ENCODE peak calls at places on chromosomes 6 and 20, in four cellular contexts. One of them, this sample, is unnamed. For H3K9me3, the result is how much of the 10 kb centered on the place peaks cover.

GRCh38 chr6:8065519-8065911 is 1.3 kb upstream of the BLOC1S5 start:
- DNase-seq in esophagus muscularis mucosa: no peak
- DNase-seq in esophagus squamous epithelium: no peak
- DNase-seq in Panc1: no peak
- DNase-seq in this sample: no peak

GRCh38 chr6:121319112-121319553 is 15.1 kb downstream of the TBC1D32 start:
- DNase-seq in esophagus muscularis mucosa: no peak
- DNase-seq in esophagus squamous epithelium: no peak
- DNase-seq in Panc1: no peak
- DNase-seq in this sample: no peak

GRCh38 chr6:33878541-33878940 is 74.7 kb upstream of the MLN start:
- DNase-seq in esophagus muscularis mucosa: no peak
- DNase-seq in esophagus squamous epithelium: no peak
- DNase-seq in Panc1: no peak
- DNase-seq in this sample: no peak

GRCh38 chr6:35370124-35370741 is 27.9 kb downstream of the PPARD start:
- DNase-seq in esophagus muscularis mucosa: peak
- DNase-seq in esophagus squamous epithelium: no peak
- DNase-seq in Panc1: no peak
- DNase-seq in this sample: peak

GRCh38 chr20:57624124-57624523 is 3.9 kb upstream of the ZBP1 start:
- DNase-seq in esophagus muscularis mucosa: no peak
- DNase-seq in esophagus squamous epithelium: no peak
- DNase-seq in Panc1: no peak
- DNase-seq in this sample: no peak

GRCh38 chr20:31522756-31523155 is 8.5 kb downstream of the HM13 start:
- DNase-seq in esophagus muscularis mucosa: no peak
- DNase-seq in esophagus squamous epithelium: no peak
- DNase-seq in Panc1: no peak
- DNase-seq in this sample: no peak

GRCh38 chr20:32490942-32491763 is 94.0 kb downstream of the NOL4L start:
- DNase-seq in esophagus muscularis mucosa: no peak
- DNase-seq in esophagus squamous epithelium: no peak
- DNase-seq in Panc1: no peak
- DNase-seq in this sample: no peak

GRCh38 chr6:74068945-74069570 is 373.1 kb downstream of the CD109 start:
- DNase-seq in esophagus muscularis mucosa: no peak
- DNase-seq in esophagus squamous epithelium: no peak
- DNase-seq in Panc1: no peak
- DNase-seq in this sample: peak

GRCh38 chr6:73519943-73520687 is 717 bp downstream of the EEF1A1 start:
- DNase-seq in esophagus muscularis mucosa: no peak
- DNase-seq in esophagus squamous epithelium: no peak
- DNase-seq in Panc1: no peak
- DNase-seq in this sample: no peak

GRCh38 chr6:148608211-148608951 is 138.4 kb upstream of the UST start:
- DNase-seq in esophagus muscularis mucosa: no peak
- DNase-seq in esophagus squamous epithelium: no peak
- DNase-seq in Panc1: no peak
- DNase-seq in this sample: no peak

GRCh38 chr20:19897891-19898290 is 119.3 kb upstream of the NAA20 start:
- DNase-seq in esophagus muscularis mucosa: no peak
- DNase-seq in esophagus squamous epithelium: no peak
- DNase-seq in Panc1: no peak
- DNase-seq in this sample: no peak

GRCh38 chr20:19907326-19908056 is 109.7 kb upstream of the NAA20 start:
- DNase-seq in esophagus muscularis mucosa: no peak
- DNase-seq in esophagus squamous epithelium: no peak
- DNase-seq in Panc1: no peak
- DNase-seq in this sample: no peak

GRCh38 chr20:19901226-19901625 is 115.9 kb upstream of the NAA20 start:
- DNase-seq in esophagus muscularis mucosa: no peak
- DNase-seq in esophagus squamous epithelium: no peak
- DNase-seq in Panc1: no peak
- DNase-seq in this sample: no peak

GRCh38 chr20:19908586-19908985 is 108.6 kb upstream of the NAA20 start:
- DNase-seq in esophagus muscularis mucosa: no peak
- DNase-seq in esophagus squamous epithelium: no peak
- DNase-seq in Panc1: no peak
- DNase-seq in this sample: no peak

GRCh38 chr20:19903168-19903676 is 113.9 kb upstream of the NAA20 start:
- DNase-seq in esophagus muscularis mucosa: no peak
- DNase-seq in esophagus squamous epithelium: no peak
- DNase-seq in Panc1: no peak
- DNase-seq in this sample: no peak
- TF ChIP-seq CTCF in esophagus muscularis mucosa: no peak
- TF ChIP-seq CTCF in esophagus squamous epithelium: no peak
- TF ChIP-seq CTCF in Panc1: no peak
- TF ChIP-seq CTCF in this sample: peak

DNA sequence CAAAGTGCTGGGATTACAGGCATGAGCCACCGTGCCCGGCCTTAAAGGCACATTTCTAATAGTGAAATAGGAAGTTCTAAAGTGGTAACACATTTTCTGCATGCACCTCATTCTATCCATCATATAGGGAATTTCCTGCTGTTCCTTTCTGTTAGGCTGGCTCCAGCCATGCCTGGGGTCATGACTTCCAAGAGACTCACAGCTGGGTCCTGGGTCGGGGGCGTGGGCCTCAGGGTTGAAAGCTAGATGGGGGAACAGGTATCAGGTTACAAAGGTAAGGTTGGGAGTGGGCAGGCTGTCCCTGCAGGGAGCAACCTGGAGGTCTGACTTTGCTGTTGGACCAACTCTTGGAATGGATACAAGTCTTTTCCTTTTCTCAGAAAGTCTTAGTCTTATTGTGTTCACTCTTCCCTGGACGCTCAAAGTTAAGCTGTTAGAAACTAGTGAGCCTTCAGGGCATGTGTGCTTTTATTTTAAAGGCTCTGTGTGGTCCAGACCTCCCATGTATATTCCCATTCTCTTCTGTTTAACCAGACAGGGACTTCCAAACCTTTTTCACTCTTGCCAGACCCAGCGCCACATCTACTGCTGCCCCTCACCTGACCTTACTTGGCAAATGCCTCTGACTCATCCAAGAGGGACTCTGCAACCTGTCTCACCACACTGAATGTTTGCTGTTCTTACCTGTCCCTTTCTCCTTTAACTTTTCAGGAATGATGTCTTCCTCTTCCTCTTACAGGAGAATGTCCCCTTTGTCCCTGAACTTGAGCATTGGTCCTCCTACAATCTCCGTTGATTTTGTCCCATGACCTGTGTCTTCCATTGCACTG is 64.4 kb downstream of the TMEM170B start:
- DNase-seq in esophagus muscularis mucosa: peak
- DNase-seq in esophagus squamous epithelium: no peak
- DNase-seq in Panc1: no peak
- DNase-seq in this sample: no peak
- H3K27ac ChIP-seq in esophagus muscularis mucosa: no peak
- H3K27ac ChIP-seq in esophagus squamous epithelium: no peak
- H3K27ac ChIP-seq in Panc1: no peak
- H3K27ac ChIP-seq in this sample: peak

GRCh38 chr6:27238010-27238983 is 9.2 kb upstream of the PRSS16 start:
- DNase-seq in esophagus muscularis mucosa: no peak
- DNase-seq in esophagus squamous epithelium: no peak
- DNase-seq in Panc1: no peak
- DNase-seq in this sample: no peak

GRCh38 chr6:27237089-27237723 is 10.3 kb upstream of the PRSS16 start:
- DNase-seq in esophagus muscularis mucosa: no peak
- DNase-seq in esophagus squamous epithelium: no peak
- DNase-seq in Panc1: peak
- DNase-seq in this sample: no peak

GRCh38 chr6:27242589-27243265 is 4.8 kb upstream of the PRSS16 start:
- DNase-seq in esophagus muscularis mucosa: no peak
- DNase-seq in esophagus squamous epithelium: no peak
- DNase-seq in Panc1: no peak
- DNase-seq in this sample: no peak

GRCh38 chr6:27241443-27241842 is 6.1 kb upstream of the PRSS16 start:
- DNase-seq in esophagus muscularis mucosa: no peak
- DNase-seq in esophagus squamous epithelium: no peak
- DNase-seq in Panc1: no peak
- DNase-seq in this sample: no peak

GRCh38 chr6:27239258-27239657 is 8.2 kb upstream of the PRSS16 start:
- DNase-seq in esophagus muscularis mucosa: no peak
- DNase-seq in esophagus squamous epithelium: no peak
- DNase-seq in Panc1: no peak
- DNase-seq in this sample: no peak
- H3K9me3 ChIP-seq in esophagus muscularis mucosa: under half
- H3K9me3 ChIP-seq in esophagus squamous epithelium: under half
- H3K9me3 ChIP-seq in Panc1: under half
- H3K9me3 ChIP-seq in this sample: under half

DNA sequence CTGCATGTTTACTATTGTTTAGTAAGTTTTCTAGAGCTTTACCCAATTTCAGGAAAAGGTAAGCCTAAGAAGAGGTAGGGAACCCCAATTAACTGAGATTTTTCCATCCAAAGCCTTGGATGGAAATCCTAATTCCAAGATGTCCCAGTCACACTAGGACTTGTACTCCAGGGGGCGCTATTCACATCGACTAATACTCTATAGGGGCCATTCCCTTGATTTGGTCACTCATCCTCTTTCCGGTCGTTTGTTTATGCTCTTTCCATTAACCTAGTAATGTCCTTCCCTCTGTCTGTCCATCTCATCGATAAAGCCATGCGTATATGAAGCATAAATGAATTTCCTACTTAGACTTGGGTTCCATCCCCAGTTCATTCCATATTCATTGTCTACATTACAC is 80.8 kb upstream of the FUCA2 start:
- DNase-seq in esophagus muscularis mucosa: no peak
- DNase-seq in esophagus squamous epithelium: no peak
- DNase-seq in Panc1: no peak
- DNase-seq in this sample: no peak
- TF ChIP-seq CTCF in esophagus muscularis mucosa: no peak
- TF ChIP-seq CTCF in esophagus squamous epithelium: peak
- TF ChIP-seq CTCF in Panc1: peak
- TF ChIP-seq CTCF in this sample: peak

GRCh38 chr20:51995038-51995437 is 192.7 kb upstream of the SALL4 start:
- DNase-seq in esophagus muscularis mucosa: no peak
- DNase-seq in esophagus squamous epithelium: no peak
- DNase-seq in Panc1: no peak
- DNase-seq in this sample: no peak
- H3K27ac ChIP-seq in esophagus muscularis mucosa: no peak
- H3K27ac ChIP-seq in esophagus squamous epithelium: no peak
- H3K27ac ChIP-seq in Panc1: no peak
- H3K27ac ChIP-seq in this sample: no peak

DNA sequence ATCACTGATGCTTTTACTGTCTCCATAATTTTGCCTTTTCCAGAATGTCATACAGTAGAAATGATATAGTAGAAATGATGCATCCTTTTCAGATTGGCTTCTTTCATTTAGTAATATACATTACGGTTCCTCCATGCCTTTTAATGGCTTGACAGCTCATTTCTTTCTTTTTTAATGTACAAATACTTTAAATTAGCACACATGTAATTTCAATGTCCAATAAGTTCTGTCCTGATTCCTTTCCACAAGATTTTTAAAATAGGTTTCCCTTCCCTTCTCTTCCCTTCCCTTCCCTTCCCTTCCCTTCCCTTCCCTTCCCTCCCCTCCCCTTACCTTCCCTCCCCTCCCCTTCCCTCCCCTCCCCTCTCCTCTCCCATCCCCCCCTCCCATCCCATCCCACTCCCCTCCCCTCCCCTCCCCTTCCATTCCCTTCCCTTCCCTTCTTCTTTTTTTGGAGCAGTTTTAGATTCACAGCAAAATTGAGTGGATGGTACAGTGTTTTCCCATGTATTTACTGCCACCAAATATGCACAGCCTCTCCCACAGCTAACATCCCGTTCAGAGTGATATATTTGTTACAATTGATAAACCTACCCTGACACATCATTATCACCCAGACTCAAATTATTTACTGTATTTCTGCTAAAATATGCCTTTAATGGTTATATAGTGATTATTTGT is 398.8 kb downstream of the RNF144B start:
- DNase-seq in esophagus muscularis mucosa: no peak
- DNase-seq in esophagus squamous epithelium: no peak
- DNase-seq in Panc1: no peak
- DNase-seq in this sample: no peak
- H3K9me3 ChIP-seq in esophagus muscularis mucosa: under half
- H3K9me3 ChIP-seq in esophagus squamous epithelium: under half
- H3K9me3 ChIP-seq in Panc1: under half
- H3K9me3 ChIP-seq in this sample: under half

GRCh38 chr6:16760536-16761468 is at the start of gene ATXN1:
- DNase-seq in esophagus muscularis mucosa: no peak
- DNase-seq in esophagus squamous epithelium: no peak
- DNase-seq in Panc1: no peak
- DNase-seq in this sample: no peak

GRCh38 chr6:16762547-16763477 is 1.6 kb upstream of the ATXN1 start:
- DNase-seq in esophagus muscularis mucosa: no peak
- DNase-seq in esophagus squamous epithelium: no peak
- DNase-seq in Panc1: no peak
- DNase-seq in this sample: no peak

GRCh38 chr6:16762265-16762546 is 946 bp upstream of the ATXN1 start:
- DNase-seq in esophagus muscularis mucosa: no peak
- DNase-seq in esophagus squamous epithelium: no peak
- DNase-seq in Panc1: no peak
- DNase-seq in this sample: no peak

GRCh38 chr6:16759646-16760535 is 1.4 kb downstream of the ATXN1 start:
- DNase-seq in esophagus muscularis mucosa: peak
- DNase-seq in esophagus squamous epithelium: peak
- DNase-seq in Panc1: no peak
- DNase-seq in this sample: peak

GRCh38 chr6:16761469-16762264 is 407 bp upstream of the ATXN1 start:
- DNase-seq in esophagus muscularis mucosa: peak
- DNase-seq in esophagus squamous epithelium: peak
- DNase-seq in Panc1: no peak
- DNase-seq in this sample: peak
- TF ChIP-seq CTCF in esophagus muscularis mucosa: peak
- TF ChIP-seq CTCF in esophagus squamous epithelium: peak
- TF ChIP-seq CTCF in Panc1: peak
- TF ChIP-seq CTCF in this sample: no peak

DNA sequence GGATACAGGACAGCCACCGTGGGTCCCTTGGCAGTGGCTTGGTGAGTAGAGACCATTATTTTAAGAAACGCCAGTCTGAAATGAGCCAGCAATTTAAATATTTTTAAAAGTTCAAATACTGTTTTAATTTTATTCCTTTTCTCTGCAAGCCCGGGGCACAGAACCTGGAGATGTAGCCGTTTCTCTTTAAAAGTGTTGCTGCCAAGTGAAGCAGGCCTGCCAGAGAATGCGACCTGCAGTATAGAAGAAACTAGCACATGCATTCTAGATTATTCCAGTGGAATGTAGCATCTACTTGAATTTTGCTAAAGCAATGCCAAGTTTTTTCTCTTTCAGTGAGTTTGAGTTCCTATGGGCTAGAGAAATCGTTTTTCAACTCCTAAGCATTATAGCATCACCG is 101.3 kb downstream of the QRSL1 start:
- DNase-seq in esophagus muscularis mucosa: no peak
- DNase-seq in esophagus squamous epithelium: no peak
- DNase-seq in Panc1: no peak
- DNase-seq in this sample: no peak
- H3K27ac ChIP-seq in esophagus muscularis mucosa: no peak
- H3K27ac ChIP-seq in esophagus squamous epithelium: no peak
- H3K27ac ChIP-seq in Panc1: no peak
- H3K27ac ChIP-seq in this sample: no peak